ENCODE peak calls at places on chromosomes 6 and 20, in four cellular contexts. V is neural crest cell, P is T-cell, O is adipocyte. F is an unnamed sample.

GRCh38 chr6:157380458-157380778 is 572 bp upstream of the ZDHHC14 start:
- DNase-seq in V (no peak), O (no peak), P (no peak), F (peak; percentile 14)

GRCh38 chr6:158536891-158537798 is 22.7 kb upstream of the TMEM181 start:
- DNase-seq in O (peak; percentile 77), V (peak; percentile 43), P (no peak), F (peak; percentile 47)

GRCh38 chr6:35663001-35663400 is 25.7 kb downstream of the FKBP5 start:
- DNase-seq in V (no peak), O (no peak), P (no peak), F (no peak)

GRCh38 chr20:13644010-13644409 is 5.3 kb upstream of the TASP1 start:
- DNase-seq in P (no peak), O (no peak), V (no peak), F (no peak)

GRCh38 chr6:101761124-101761601 is 367.7 kb downstream of the GRIK2 start:
- DNase-seq in O (peak; percentile 96), P (no peak), V (no peak), F (peak; percentile 65)

GRCh38 chr20:11982289-11982957 is 64.7 kb downstream of the BTBD3 start:
- DNase-seq in O (no peak), P (no peak), V (no peak), F (no peak)

GRCh38 chr20:51692806-51693400 is 75.3 kb downstream of the ATP9A start:
- DNase-seq in O (no peak), P (no peak), V (no peak), F (no peak)

GRCh38 chr6:138979365-138979764 is 8.7 kb downstream of the REPS1 start:
- DNase-seq in V (no peak), P (no peak), O (peak; percentile 62), F (no peak)

GRCh38 chr6:136685540-136686108 is 106.7 kb downstream of the MAP3K5 start:
- DNase-seq in P (no peak), V (no peak), O (no peak), F (no peak)

GRCh38 chr20:47960277-47960676 is 175.0 kb upstream of the SULF2 start:
- DNase-seq in O (no peak), P (no peak), V (no peak), F (no peak)

GRCh38 chr6:155889405-155889804 is 433.8 kb upstream of the NOX3 start:
- DNase-seq in O (no peak), P (no peak), V (no peak), F (no peak)

GRCh38 chr20:48673485-48673884 is 154.3 kb downstream of the PREX1 start:
- DNase-seq in P (no peak), V (no peak), O (no peak), F (no peak)

GRCh38 chr6:37140145-37140544 is 29.8 kb upstream of the PIM1 start:
- DNase-seq in O (no peak), P (no peak), V (no peak), F (no peak)

GRCh38 chr6:93819189-93819588 is 399.8 kb upstream of the EPHA7 start:
- DNase-seq in V (no peak), P (no peak), O (no peak), F (no peak)

GRCh38 chr20:16455296-16455695 is 118.0 kb downstream of the KIF16B start:
- DNase-seq in P (no peak), O (no peak), V (no peak), F (no peak)

GRCh38 chr6:82507112-82507511 is 143.5 kb downstream of the TPBG start:
- DNase-seq in O (no peak), P (no peak), V (no peak), F (no peak)

GRCh38 chr6:5135783-5136376 is 50.7 kb downstream of the PPP1R3G start:
- DNase-seq in O (peak; percentile 42), P (peak; percentile 13), V (peak; percentile 28), F (peak; percentile 31)

GRCh38 chr6:80425089-80425823 is 318.8 kb downstream of the BCKDHB start:
- DNase-seq in P (no peak), O (peak; percentile 93), V (no peak), F (peak; percentile 71)

GRCh38 chr6:123519191-123519510 is 117.6 kb downstream of the TRDN start:
- DNase-seq in O (no peak), P (no peak), V (no peak), F (no peak)

GRCh38 chr20:33719989-33720709 is at the start of gene PXMP4:
- DNase-seq in O (peak; percentile 91), V (peak; percentile 62), P (peak; percentile 90), F (peak; percentile 97)

GRCh38 chr6:13573669-13574110 is 711 bp upstream of the SIRT5 start:
- DNase-seq in O (peak; percentile 47), V (no peak), P (no peak), F (peak; percentile 65)

GRCh38 chr6:116500969-116501433 is 10.4 kb upstream of the CALHM5 start:
- DNase-seq in O (peak; percentile 3), P (peak; percentile 6), V (no peak), F (no peak)

GRCh38 chr6:99241905-99242534 is 107.5 kb downstream of the FAXC start:
- DNase-seq in V (peak; percentile 31), O (peak; percentile 62), P (no peak), F (peak; percentile 35)

GRCh38 chr6:17986656-17987575 is 519 bp downstream of the KIF13A start:
- DNase-seq in O (peak; percentile 80), V (peak; percentile 43), P (no peak), F (peak; percentile 67)

GRCh38 chr6:140779991-140780596 is 1352.6 kb upstream of the GJE1 start:
- DNase-seq in V (no peak), O (no peak), P (no peak), F (no peak)

GRCh38 chr20:10447028-10447427 is 11.9 kb downstream of the SLX4IP start:
- DNase-seq in V (no peak), P (no peak), O (peak; percentile 82), F (peak; percentile 70)

GRCh38 chr6:118748311-118749062 is 97.1 kb upstream of the CEP85L start:
- DNase-seq in V (no peak), O (peak; percentile 56), P (no peak), F (peak; percentile 88)

GRCh38 chr6:75217203-75217602 is 11.3 kb upstream of the COL12A1 start:
- DNase-seq in V (no peak), O (peak; percentile 47), P (no peak), F (peak; percentile 54)

GRCh38 chr20:48827880-48828733 is at the start of gene PREX1:
- DNase-seq in P (peak; percentile 67), O (peak; percentile 85), V (peak; percentile 74), F (peak; percentile 65)

GRCh38 chr6:169363590-169363989 is 109.9 kb upstream of the THBS2 start:
- DNase-seq in V (no peak), P (no peak), O (no peak), F (peak; percentile 90)

GRCh38 chr6:17971128-17972073 is 16.0 kb downstream of the KIF13A start:
- DNase-seq in P (no peak), O (peak; percentile 70), V (no peak), F (peak; percentile 28)

GRCh38 chr20:58219342-58219700 is 9.1 kb downstream of the ANKRD60 start:
- DNase-seq in P (no peak), V (no peak), O (no peak), F (peak; percentile 72)

GRCh38 chr20:36313936-36314335 is 7.8 kb downstream of the DLGAP4 start:
- DNase-seq in V (no peak), O (no peak), P (no peak), F (peak; percentile 9)

F was measured in AG20443.